ENCODE peak calls at places on chromosomes 3 and 15, in nine cellular contexts. T, U, R, B, Y, D, M, S and Q are unnamed samples.

GRCh38 chr3:194148383-194148782 is 12.4 kb downstream of the HES1 start:
- DNase-seq in T (no peak), U (peak; percentile 82), R (peak; percentile 34), B (no peak), Y (no peak), D (no peak), M (no peak), S (peak; percentile 51), Q (peak; percentile 65)

GRCh38 chr3:156751461-156752025 is 74.6 kb upstream of the LEKR1 start:
- DNase-seq in T (no peak), U (peak; percentile 91), R (peak; percentile 79), B (no peak), Y (no peak), D (no peak), M (peak; percentile 8), S (peak; percentile 16), Q (no peak)

GRCh38 chr3:46671541-46672348 is 21.7 kb downstream of the ALS2CL start:
- DNase-seq in T (peak; percentile 39), U (peak; percentile 80), R (no peak), B (no peak), Y (peak; percentile 60), D (no peak), M (peak; percentile 5), S (peak; percentile 1), Q (no peak)

GRCh38 chr15:65583701-65584100 is 27.2 kb downstream of the INTS14 start:
- DNase-seq in T (peak; percentile 66), U (no peak), R (peak; percentile 41), B (no peak), Y (no peak), D (no peak), M (peak; percentile 13), S (no peak), Q (no peak)

GRCh38 chr3:156892701-156893100 is 66.5 kb downstream of the LEKR1 start:
- DNase-seq in T (no peak), U (no peak), R (peak; percentile 51), B (no peak), Y (no peak), D (no peak), M (no peak), S (no peak), Q (no peak)

GRCh38 chr15:83682476-83683162 is 28.7 kb downstream of the ADAMTSL3 start:
- DNase-seq in T (no peak), U (no peak), R (no peak), B (no peak), Y (no peak), D (no peak), M (no peak), S (no peak), Q (no peak)

GRCh38 chr3:54067060-54067459 is 55.3 kb upstream of the CACNA2D3 start:
- DNase-seq in T (no peak), U (no peak), R (no peak), B (no peak), Y (no peak), D (no peak), M (no peak), S (no peak), Q (no peak)

GRCh38 chr3:153052096-153052460 is 109.9 kb upstream of the RAP2B start:
- DNase-seq in T (no peak), U (no peak), R (peak; percentile 95), B (no peak), Y (no peak), D (peak; percentile 42), M (peak; percentile 27), S (no peak), Q (no peak)

GRCh38 chr15:70328137-70329115 is 230.7 kb upstream of the TLE3 start:
- DNase-seq in T (peak; percentile 80), U (peak; percentile 37), R (peak; percentile 48), B (no peak), Y (no peak), D (no peak), M (peak; percentile 43), S (peak; percentile 23), Q (peak; percentile 65)

GRCh38 chr3:66885326-66886000 is 112.6 kb upstream of the KBTBD8 start:
- DNase-seq in T (no peak), U (no peak), R (peak; percentile 11), B (no peak), Y (no peak), D (no peak), M (no peak), S (no peak), Q (no peak)

GRCh38 chr3:59212128-59212764 is 162.4 kb upstream of the CFAP20DC start:
- DNase-seq in T (no peak), U (no peak), R (peak; percentile 60), B (no peak), Y (no peak), D (peak; percentile 21), M (no peak), S (no peak), Q (no peak)

GRCh38 chr3:179450321-179450720 is 949 bp downstream of the GNB4 start:
- DNase-seq in T (no peak), U (no peak), R (peak; percentile 19), B (no peak), Y (no peak), D (no peak), M (no peak), S (no peak), Q (no peak)

GRCh38 chr15:63013052-63013808 is 29.3 kb upstream of the TPM1 start:
- DNase-seq in T (no peak), U (peak; percentile 75), R (peak; percentile 83), B (no peak), Y (no peak), D (no peak), M (no peak), S (no peak), Q (no peak)

GRCh38 chr3:132756108-132756650 is 34.0 kb upstream of the NPHP3 start:
- DNase-seq in T (no peak), U (no peak), R (no peak), B (no peak), Y (no peak), D (no peak), M (no peak), S (no peak), Q (no peak)

GRCh38 chr3:45026038-45026437 is at the start of gene CLEC3B:
- DNase-seq in T (peak; percentile 62), U (peak; percentile 90), R (peak; percentile 78), B (no peak), Y (no peak), D (no peak), M (peak; percentile 33), S (peak; percentile 66), Q (peak; percentile 50)

GRCh38 chr15:84400017-84400740 is 164.6 kb downstream of the GOLGA6L4 start:
- DNase-seq in T (no peak), U (peak; percentile 76), R (no peak), B (peak; percentile 81), Y (peak; percentile 39), D (no peak), M (no peak), S (no peak), Q (no peak)

GRCh38 chr3:13344663-13345062 is 75.5 kb downstream of the NUP210 start:
- DNase-seq in T (no peak), U (no peak), R (no peak), B (no peak), Y (no peak), D (no peak), M (no peak), S (no peak), Q (no peak)
- TF ChIP-seq POLR2A in T (no peak), U (no peak), R (no peak), B (no peak), Y (no peak), D (no peak), M (no peak), S (no peak), Q (no peak)

DNA sequence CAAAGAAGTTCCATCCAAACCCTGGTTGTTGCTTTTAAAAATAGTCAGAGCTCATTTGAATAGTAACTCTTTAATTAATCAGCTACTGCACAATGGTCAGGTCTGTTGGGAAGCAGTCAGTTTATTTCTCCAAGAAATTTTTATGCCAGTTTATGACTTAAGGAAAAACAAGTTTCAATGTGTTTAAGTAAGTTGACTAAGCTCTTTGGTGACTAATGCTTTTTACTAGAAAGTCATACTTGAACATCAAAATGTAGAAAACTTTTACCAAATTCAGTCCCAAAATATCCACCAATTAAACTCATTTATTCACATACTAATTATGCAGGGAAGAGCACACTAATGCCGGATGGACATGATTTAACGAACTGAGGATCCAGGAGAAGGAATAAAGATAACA is 22.1 kb downstream of the PRICKLE2 start:
- DNase-seq in T (no peak), U (no peak), R (peak; percentile 61), B (no peak), Y (no peak), D (no peak), M (no peak), S (no peak), Q (no peak)
- H3K4me3 ChIP-seq in T (no peak overlapping the region), U (no peak overlapping the region), R (no peak overlapping the region), B (no peak overlapping the region), Y (no peak overlapping the region), D (no peak overlapping the region), M (no peak overlapping the region), S (no peak overlapping the region), Q (no peak overlapping the region)

DNA sequence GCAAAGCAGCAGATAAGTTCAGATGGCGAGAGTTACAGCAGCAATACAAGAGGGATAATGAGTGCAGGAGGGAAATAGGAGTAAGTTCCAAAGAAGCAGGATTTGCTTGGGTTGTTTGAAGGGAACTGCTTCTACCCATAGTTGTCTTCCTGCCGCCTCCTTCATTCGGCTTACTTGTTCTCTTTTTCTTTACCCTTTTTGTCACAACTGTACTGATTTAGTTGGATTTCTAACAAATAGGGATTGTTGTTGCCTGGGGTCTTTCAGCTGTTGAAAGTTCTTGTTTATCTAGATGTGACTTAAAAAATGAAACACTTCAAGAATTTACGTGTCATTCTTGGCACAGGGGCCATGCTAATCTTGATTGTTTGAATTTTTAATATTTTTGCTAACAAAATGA is 25.9 kb downstream of the MORF4L1 start:
- DNase-seq in T (no peak), U (no peak), R (no peak), B (no peak), Y (no peak), D (no peak), M (no peak), S (no peak), Q (no peak)
- TF ChIP-seq POLR2A in T (no peak), U (no peak), R (no peak), B (no peak), Y (no peak), D (no peak), M (no peak), S (no peak), Q (no peak)

GRCh38 chr3:146156060-146156459 is 4.9 kb downstream of the PLOD2 start:
- DNase-seq in T (no peak), U (no peak), R (no peak), B (no peak), Y (no peak), D (no peak), M (no peak), S (peak; percentile 34), Q (no peak)

GRCh38 chr3:146159037-146159436 is 1.9 kb downstream of the PLOD2 start:
- DNase-seq in T (no peak), U (no peak), R (no peak), B (no peak), Y (no peak), D (no peak), M (no peak), S (no peak), Q (no peak)

GRCh38 chr3:146157325-146158060 is 3.5 kb downstream of the PLOD2 start:
- DNase-seq in T (no peak), U (no peak), R (no peak), B (no peak), Y (no peak), D (no peak), M (no peak), S (no peak), Q (no peak)

GRCh38 chr3:146155022-146155421 is 6.0 kb downstream of the PLOD2 start:
- DNase-seq in T (no peak), U (no peak), R (no peak), B (no peak), Y (no peak), D (no peak), M (no peak), S (no peak), Q (no peak)

GRCh38 chr3:146156801-146157310 is 4.1 kb downstream of the PLOD2 start:
- DNase-seq in T (no peak), U (no peak), R (no peak), B (no peak), Y (no peak), D (no peak), M (peak; percentile 26), S (no peak), Q (no peak)
- H3K4me3 ChIP-seq in T (no peak overlapping the region), U (no peak overlapping the region), R (no peak overlapping the region), B (peak overlapping the region; percentile 12), Y (no peak overlapping the region), D (peak overlapping the region; percentile 90), M (no peak overlapping the region), S (peak overlapping the region; percentile 10), Q (no peak overlapping the region)